ENCODE peak calls at places on chromosomes 3 and 15, in six cellular contexts. One of them, this sample, is unnamed.
A peak's percentile ranks its signal among the peaks of the same experiment; 100 is the strongest.

GRCh38 chr3:15205934-15206661 is at the start of gene CAPN7:
- DNase-seq in cardiac muscle cell: peak; percentile 96
- DNase-seq in Calu3: peak; percentile 97
- DNase-seq in K562: peak; percentile 97
- DNase-seq in choroid plexus epithelial cell: peak; percentile 94
- DNase-seq in colonic mucosa: peak; percentile 94
- DNase-seq in this sample: peak; percentile 97

GRCh38 chr3:111277226-111277625 is 205.6 kb downstream of the NECTIN3 start:
- DNase-seq in cardiac muscle cell: peak; percentile 54
- DNase-seq in Calu3: no peak
- DNase-seq in K562: no peak
- DNase-seq in choroid plexus epithelial cell: peak; percentile 77
- DNase-seq in colonic mucosa: no peak
- DNase-seq in this sample: no peak

GRCh38 chr15:65512807-65513416 is 4.6 kb downstream of the DPP8 start:
- DNase-seq in cardiac muscle cell: peak; percentile 92
- DNase-seq in Calu3: no peak
- DNase-seq in K562: peak; percentile 67
- DNase-seq in choroid plexus epithelial cell: peak; percentile 25
- DNase-seq in colonic mucosa: no peak
- DNase-seq in this sample: no peak

GRCh38 chr3:168094580-168094876 is 1.2 kb downstream of the GOLIM4 start:
- DNase-seq in cardiac muscle cell: peak; percentile 66
- DNase-seq in Calu3: no peak
- DNase-seq in K562: no peak
- DNase-seq in choroid plexus epithelial cell: peak; percentile 68
- DNase-seq in colonic mucosa: no peak
- DNase-seq in this sample: no peak

GRCh38 chr3:108406661-108407206 is 103.7 kb downstream of the MYH15 start:
- DNase-seq in cardiac muscle cell: peak; percentile 82
- DNase-seq in Calu3: peak; percentile 10
- DNase-seq in K562: peak; percentile 57
- DNase-seq in choroid plexus epithelial cell: peak; percentile 86
- DNase-seq in colonic mucosa: peak; percentile 84
- DNase-seq in this sample: peak; percentile 73

GRCh38 chr15:77034620-77035467 is 36.1 kb downstream of the TSPAN3 start:
- DNase-seq in cardiac muscle cell: no peak
- DNase-seq in Calu3: peak; percentile 61
- DNase-seq in K562: peak; percentile 52
- DNase-seq in choroid plexus epithelial cell: peak; percentile 39
- DNase-seq in colonic mucosa: peak; percentile 50
- DNase-seq in this sample: peak; percentile 58

GRCh38 chr15:41115088-41115651 is 910 bp downstream of the INO80 start:
- DNase-seq in cardiac muscle cell: peak; percentile 51
- DNase-seq in Calu3: no peak
- DNase-seq in K562: no peak
- DNase-seq in choroid plexus epithelial cell: peak; percentile 72
- DNase-seq in colonic mucosa: no peak
- DNase-seq in this sample: peak; percentile 70

GRCh38 chr3:64134882-64135281 is 90.4 kb downstream of the PRICKLE2 start:
- DNase-seq in cardiac muscle cell: no peak
- DNase-seq in Calu3: no peak
- DNase-seq in K562: no peak
- DNase-seq in choroid plexus epithelial cell: no peak
- DNase-seq in colonic mucosa: no peak
- DNase-seq in this sample: no peak

GRCh38 chr3:32347286-32348125 is 44.1 kb upstream of the CMTM7 start:
- DNase-seq in cardiac muscle cell: peak; percentile 41
- DNase-seq in Calu3: no peak
- DNase-seq in K562: no peak
- DNase-seq in choroid plexus epithelial cell: no peak
- DNase-seq in colonic mucosa: peak; percentile 34
- DNase-seq in this sample: no peak

GRCh38 chr3:152156880-152157279 is 111.8 kb upstream of the MBNL1 start:
- DNase-seq in cardiac muscle cell: no peak
- DNase-seq in Calu3: no peak
- DNase-seq in K562: no peak
- DNase-seq in choroid plexus epithelial cell: no peak
- DNase-seq in colonic mucosa: no peak
- DNase-seq in this sample: peak; percentile 66

GRCh38 chr3:25447925-25448324 is 19.9 kb downstream of the RARB start:
- DNase-seq in cardiac muscle cell: no peak
- DNase-seq in Calu3: no peak
- DNase-seq in K562: no peak
- DNase-seq in choroid plexus epithelial cell: no peak
- DNase-seq in colonic mucosa: no peak
- DNase-seq in this sample: no peak

GRCh38 chr3:185549651-185550111 is 2.7 kb downstream of the LIPH start:
- DNase-seq in cardiac muscle cell: peak; percentile 63
- DNase-seq in Calu3: peak; percentile 68
- DNase-seq in K562: no peak
- DNase-seq in choroid plexus epithelial cell: peak; percentile 60
- DNase-seq in colonic mucosa: no peak
- DNase-seq in this sample: no peak

GRCh38 chr15:101172421-101173097 is 79.3 kb downstream of the CHSY1 start:
- DNase-seq in cardiac muscle cell: peak; percentile 58
- DNase-seq in Calu3: no peak
- DNase-seq in K562: no peak
- DNase-seq in choroid plexus epithelial cell: peak; percentile 47
- DNase-seq in colonic mucosa: no peak
- DNase-seq in this sample: no peak

GRCh38 chr3:66824450-66824849 is 173.7 kb upstream of the KBTBD8 start:
- DNase-seq in cardiac muscle cell: no peak
- DNase-seq in Calu3: no peak
- DNase-seq in K562: no peak
- DNase-seq in choroid plexus epithelial cell: no peak
- DNase-seq in colonic mucosa: no peak
- DNase-seq in this sample: no peak

GRCh38 chr3:32934150-32934742 is 17.2 kb upstream of the CCR4 start:
- DNase-seq in cardiac muscle cell: peak; percentile 40
- DNase-seq in Calu3: peak; percentile 9
- DNase-seq in K562: peak; percentile 54
- DNase-seq in choroid plexus epithelial cell: peak; percentile 41
- DNase-seq in colonic mucosa: peak; percentile 26
- DNase-seq in this sample: no peak

GRCh38 chr3:41224120-41224806 is 25.0 kb downstream of the CTNNB1 start:
- DNase-seq in cardiac muscle cell: peak; percentile 89
- DNase-seq in Calu3: no peak
- DNase-seq in K562: no peak
- DNase-seq in choroid plexus epithelial cell: peak; percentile 93
- DNase-seq in colonic mucosa: no peak
- DNase-seq in this sample: no peak

GRCh38 chr15:66881173-66881905 is 179.3 kb downstream of the SMAD6 start:
- DNase-seq in cardiac muscle cell: no peak
- DNase-seq in Calu3: no peak
- DNase-seq in K562: no peak
- DNase-seq in choroid plexus epithelial cell: no peak
- DNase-seq in colonic mucosa: peak; percentile 13
- DNase-seq in this sample: no peak

GRCh38 chr3:77348244-77348855 is 308.5 kb downstream of the ROBO2 start:
- DNase-seq in cardiac muscle cell: peak; percentile 19
- DNase-seq in Calu3: peak; percentile 24
- DNase-seq in K562: peak; percentile 67
- DNase-seq in choroid plexus epithelial cell: peak; percentile 55
- DNase-seq in colonic mucosa: no peak
- DNase-seq in this sample: no peak

GRCh38 chr3:150775001-150775599 is 12.1 kb upstream of the SIAH2 start:
- DNase-seq in cardiac muscle cell: no peak
- DNase-seq in Calu3: no peak
- DNase-seq in K562: no peak
- DNase-seq in choroid plexus epithelial cell: peak; percentile 68
- DNase-seq in colonic mucosa: no peak
- DNase-seq in this sample: no peak

GRCh38 chr3:106809633-106810460 is 567.4 kb upstream of the CCDC54 start:
- DNase-seq in cardiac muscle cell: peak; percentile 60
- DNase-seq in Calu3: no peak
- DNase-seq in K562: no peak
- DNase-seq in choroid plexus epithelial cell: peak; percentile 65
- DNase-seq in colonic mucosa: no peak
- DNase-seq in this sample: no peak

GRCh38 chr3:66001626-66002025 is 37.1 kb downstream of the MAGI1 start:
- DNase-seq in cardiac muscle cell: no peak
- DNase-seq in Calu3: no peak
- DNase-seq in K562: no peak
- DNase-seq in choroid plexus epithelial cell: no peak
- DNase-seq in colonic mucosa: no peak
- DNase-seq in this sample: no peak

GRCh38 chr15:72206677-72207000 is 9.1 kb upstream of the GRAMD2A start:
- DNase-seq in cardiac muscle cell: no peak
- DNase-seq in Calu3: no peak
- DNase-seq in K562: no peak
- DNase-seq in choroid plexus epithelial cell: no peak
- DNase-seq in colonic mucosa: no peak
- DNase-seq in this sample: no peak

GRCh38 chr3:182920515-182921084 is 59.7 kb downstream of the DCUN1D1 start:
- DNase-seq in cardiac muscle cell: no peak
- DNase-seq in Calu3: peak; percentile 51
- DNase-seq in K562: peak; percentile 96
- DNase-seq in choroid plexus epithelial cell: no peak
- DNase-seq in colonic mucosa: no peak
- DNase-seq in this sample: no peak

DNA sequence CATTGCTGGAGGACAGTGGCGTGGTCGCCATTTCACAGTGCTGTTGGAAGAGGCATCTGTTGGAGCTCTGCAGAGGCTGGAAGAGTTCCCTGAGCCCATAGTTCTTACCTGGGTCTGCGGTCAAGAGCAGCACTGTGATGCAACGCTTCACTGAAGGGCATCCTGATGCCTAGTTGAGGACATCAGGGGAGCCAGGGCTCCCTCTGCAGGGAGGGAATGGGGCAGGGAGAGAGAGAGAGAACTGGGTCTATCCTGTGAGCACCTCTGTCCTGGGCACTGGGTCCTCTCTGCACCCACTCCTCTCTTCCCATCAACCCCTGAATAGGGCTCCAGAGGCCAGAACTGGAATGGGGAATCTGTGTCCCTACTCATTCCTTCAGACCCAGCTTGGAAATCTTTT is 23.9 kb upstream of the MOBP start:
- DNase-seq in cardiac muscle cell: no peak
- DNase-seq in Calu3: peak; percentile 9
- DNase-seq in K562: no peak
- DNase-seq in choroid plexus epithelial cell: no peak
- DNase-seq in colonic mucosa: no peak
- DNase-seq in this sample: no peak
- TF ChIP-seq CTCF in cardiac muscle cell: peak; percentile 11
- TF ChIP-seq CTCF in Calu3: no peak
- TF ChIP-seq CTCF in K562: peak; percentile 52
- TF ChIP-seq CTCF in choroid plexus epithelial cell: peak; percentile 29
- TF ChIP-seq CTCF in colonic mucosa: no peak
- TF ChIP-seq CTCF in this sample: no peak

GRCh38 chr3:47802734-47803477 is at the start of gene DHX30:
- DNase-seq in cardiac muscle cell: peak; percentile 92
- DNase-seq in Calu3: peak; percentile 89
- DNase-seq in K562: peak; percentile 95
- DNase-seq in choroid plexus epithelial cell: peak; percentile 91
- DNase-seq in colonic mucosa: peak; percentile 90
- DNase-seq in this sample: peak; percentile 96

GRCh38 chr3:47803478-47804025 is 614 bp downstream of the DHX30 start:
- DNase-seq in cardiac muscle cell: no peak
- DNase-seq in Calu3: no peak
- DNase-seq in K562: peak; percentile 29
- DNase-seq in choroid plexus epithelial cell: peak; percentile 19
- DNase-seq in colonic mucosa: no peak
- DNase-seq in this sample: no peak

GRCh38 chr3:47794585-47794984 is 8.4 kb upstream of the DHX30 start:
- DNase-seq in cardiac muscle cell: no peak
- DNase-seq in Calu3: no peak
- DNase-seq in K562: peak; percentile 38
- DNase-seq in choroid plexus epithelial cell: no peak
- DNase-seq in colonic mucosa: no peak
- DNase-seq in this sample: no peak

GRCh38 chr3:47804571-47804970 is 1.6 kb downstream of the DHX30 start:
- DNase-seq in cardiac muscle cell: no peak
- DNase-seq in Calu3: no peak
- DNase-seq in K562: no peak
- DNase-seq in choroid plexus epithelial cell: no peak
- DNase-seq in colonic mucosa: no peak
- DNase-seq in this sample: no peak

GRCh38 chr3:47799733-47800132 is 3.2 kb upstream of the DHX30 start:
- DNase-seq in cardiac muscle cell: no peak
- DNase-seq in Calu3: no peak
- DNase-seq in K562: peak; percentile 42
- DNase-seq in choroid plexus epithelial cell: peak; percentile 29
- DNase-seq in colonic mucosa: no peak
- DNase-seq in this sample: peak; percentile 10
- TF ChIP-seq CTCF in cardiac muscle cell: peak; percentile 15
- TF ChIP-seq CTCF in Calu3: no peak
- TF ChIP-seq CTCF in K562: peak; percentile 44
- TF ChIP-seq CTCF in choroid plexus epithelial cell: peak; percentile 60
- TF ChIP-seq CTCF in colonic mucosa: no peak
- TF ChIP-seq CTCF in this sample: peak; percentile 50

DNA sequence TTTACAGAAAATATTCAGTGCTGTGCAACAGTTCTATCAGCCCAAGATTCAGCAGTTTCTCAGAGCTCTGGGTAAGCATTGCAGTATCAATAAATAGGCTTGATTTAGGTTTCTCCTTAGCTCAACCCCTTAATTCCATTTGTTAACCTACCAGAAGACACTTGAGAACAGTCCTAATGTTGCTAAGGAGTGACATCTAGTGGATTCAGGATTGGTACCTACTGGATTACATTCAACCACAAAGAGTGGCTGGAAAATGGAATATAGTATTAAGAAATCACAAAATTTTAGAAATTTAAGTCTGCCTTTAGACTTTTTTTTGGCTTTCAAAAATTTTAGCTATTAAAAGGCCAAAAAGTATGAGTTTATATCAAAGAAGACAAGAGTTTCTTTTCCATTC is 34.7 kb downstream of the POLG start:
- DNase-seq in cardiac muscle cell: peak; percentile 65
- DNase-seq in Calu3: no peak
- DNase-seq in K562: no peak
- DNase-seq in choroid plexus epithelial cell: peak; percentile 80
- DNase-seq in colonic mucosa: no peak
- DNase-seq in this sample: no peak
- TF ChIP-seq CTCF in cardiac muscle cell: peak; percentile 39
- TF ChIP-seq CTCF in Calu3: no peak
- TF ChIP-seq CTCF in K562: no peak
- TF ChIP-seq CTCF in choroid plexus epithelial cell: peak; percentile 57
- TF ChIP-seq CTCF in colonic mucosa: no peak
- TF ChIP-seq CTCF in this sample: no peak

DNA sequence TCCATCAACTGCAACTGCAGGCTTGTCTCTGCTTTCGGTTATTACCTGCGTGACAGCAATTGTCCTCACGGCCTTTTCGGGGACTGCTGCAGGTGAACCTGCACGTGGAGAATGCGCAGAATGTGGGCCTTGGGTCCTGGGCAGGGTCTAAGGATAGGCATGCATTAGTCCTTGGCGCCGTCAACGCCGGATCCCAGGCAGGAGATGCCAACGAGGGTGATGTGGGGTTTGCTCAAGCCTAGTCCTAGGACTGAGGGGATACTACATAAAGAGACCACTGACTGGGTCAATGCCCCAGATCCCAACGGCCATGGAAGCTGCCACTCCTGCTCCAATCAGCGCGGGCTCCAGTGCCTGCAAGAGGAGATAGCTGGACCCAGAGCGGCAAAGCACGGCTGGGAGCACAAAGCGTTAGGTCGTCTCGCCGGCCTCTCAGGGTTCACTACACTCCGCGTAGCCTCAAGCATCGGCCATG is 448 bp upstream of the RBM15B start:
- DNase-seq in cardiac muscle cell: no peak
- DNase-seq in Calu3: no peak
- DNase-seq in K562: no peak
- DNase-seq in choroid plexus epithelial cell: no peak
- DNase-seq in colonic mucosa: no peak
- DNase-seq in this sample: no peak
- TF ChIP-seq CTCF in cardiac muscle cell: no peak
- TF ChIP-seq CTCF in Calu3: no peak
- TF ChIP-seq CTCF in K562: no peak
- TF ChIP-seq CTCF in choroid plexus epithelial cell: no peak
- TF ChIP-seq CTCF in colonic mucosa: no peak
- TF ChIP-seq CTCF in this sample: no peak